ENCODE peak calls at places on chromosomes 1 and 21, in six cellular contexts. C is astrocyte of the spinal cord, L is astrocyte, B is PC-9, U is psoas muscle, Z is fibroblast of pulmonary artery. M is an unnamed sample.

GRCh38 chr1:164470996-164471395 is 88.0 kb upstream of the PBX1 start:
- DNase-seq in L (no peak), C (no peak), U (no peak), B (no peak), Z (no peak), M (peak; percentile 34)

GRCh38 chr1:31439276-31439675 is 26.3 kb downstream of the SERINC2 start:
- DNase-seq in Z (no peak), B (no peak), C (no peak), U (no peak), L (no peak), M (no peak)

GRCh38 chr1:7827134-7827955 is 25.5 kb downstream of the UTS2 start:
- DNase-seq in B (no peak), C (no peak), Z (peak; percentile 29), L (no peak), U (no peak), M (no peak)

GRCh38 chr1:15992187-15992553 is 11.9 kb upstream of the SRARP start:
- DNase-seq in L (no peak), U (no peak), C (no peak), B (no peak), Z (no peak), M (no peak)

GRCh38 chr1:231590453-231591198 is 36.0 kb upstream of the DISC1 start:
- DNase-seq in C (peak; percentile 76), U (peak; percentile 36), B (peak; percentile 34), Z (peak; percentile 82), L (peak; percentile 56), M (peak; percentile 64)

GRCh38 chr1:15706751-15707150 is 22.6 kb downstream of the PLEKHM2 start:
- DNase-seq in U (no peak), L (no peak), Z (no peak), C (no peak), B (no peak), M (no peak)

GRCh38 chr21:21030311-21030710 is 32.1 kb downstream of the NCAM2 start:
- DNase-seq in Z (no peak), C (no peak), L (no peak), U (no peak), B (no peak), M (no peak)

GRCh38 chr1:203140743-203141520 is 13.4 kb downstream of the ADORA1 start:
- DNase-seq in U (no peak), Z (no peak), B (no peak), C (no peak), L (no peak), M (no peak)

GRCh38 chr1:32761253-32761877 is 55.8 kb downstream of the YARS1 start:
- DNase-seq in C (peak; percentile 57), B (peak; percentile 84), L (peak; percentile 87), U (peak; percentile 58), Z (peak; percentile 84), M (peak; percentile 84)

GRCh38 chr1:56326056-56326455 is 253.3 kb downstream of the PLPP3 start:
- DNase-seq in C (peak; percentile 47), L (peak; percentile 29), U (no peak), B (peak; percentile 10), Z (peak; percentile 16), M (no peak)

GRCh38 chr1:203692565-203693470 is 66.2 kb downstream of the ATP2B4 start:
- DNase-seq in Z (peak; percentile 95), B (peak; percentile 80), L (peak; percentile 96), C (peak; percentile 97), U (peak; percentile 85), M (peak; percentile 95)

GRCh38 chr1:113684153-113684541 is 75.1 kb downstream of the PHTF1 start:
- DNase-seq in C (peak; percentile 35), Z (peak; percentile 54), L (no peak), U (peak; percentile 57), B (no peak), M (no peak)

GRCh38 chr1:191707288-191707687 is 451.0 kb upstream of the RGS18 start:
- DNase-seq in Z (peak; percentile 25), L (peak; percentile 31), U (no peak), C (peak; percentile 5), B (no peak), M (no peak)

GRCh38 chr1:112674440-112674985 is at the start of gene MOV10:
- DNase-seq in L (peak; percentile 64), C (peak; percentile 75), B (peak; percentile 69), Z (peak; percentile 76), U (peak; percentile 75), M (peak; percentile 59)

GRCh38 chr1:223209293-223209898 is 66.3 kb upstream of the TLR5 start:
- DNase-seq in L (peak; percentile 58), B (no peak), U (no peak), C (no peak), Z (no peak), M (no peak)

GRCh38 chr1:27633298-27633610 is 1.7 kb downstream of the FGR start:
- DNase-seq in U (no peak), Z (no peak), L (no peak), B (no peak), C (no peak), M (no peak)

GRCh38 chr1:58308206-58308605 is 238.3 kb downstream of the OMA1 start:
- DNase-seq in Z (no peak), B (no peak), U (no peak), C (no peak), L (no peak), M (no peak)

GRCh38 chr1:27600500-27601175 is 3.3 kb downstream of the AHDC1 start:
- DNase-seq in C (no peak), B (no peak), L (no peak), Z (peak; percentile 58), U (no peak), M (no peak)

GRCh38 chr1:61935516-61935915 is 193.2 kb downstream of the PATJ start:
- DNase-seq in Z (no peak), U (no peak), L (no peak), C (no peak), B (no peak), M (no peak)

GRCh38 chr1:166089804-166090203 is 77.0 kb downstream of the FAM78B start:
- DNase-seq in C (no peak), L (no peak), U (no peak), B (no peak), Z (no peak), M (no peak)

GRCh38 chr1:156177918-156178654 is 15.8 kb upstream of the SLC25A44 start:
- DNase-seq in C (no peak), Z (no peak), U (no peak), L (no peak), B (no peak), M (no peak)

GRCh38 chr1:239912471-239912870 is 179.2 kb upstream of the FMN2 start:
- DNase-seq in B (no peak), L (no peak), C (peak; percentile 4), Z (no peak), U (no peak), M (peak; percentile 16)

GRCh38 chr1:31625561-31626272 is 8.2 kb downstream of the HCRTR1 start:
- DNase-seq in L (peak; percentile 68), U (no peak), C (peak; percentile 64), Z (peak; percentile 36), B (no peak), M (peak; percentile 55)

GRCh38 chr1:201903135-201903534 is 14.4 kb downstream of the SHISA4 start:
- DNase-seq in Z (peak; percentile 47), L (peak; percentile 50), C (no peak), U (peak; percentile 46), B (peak; percentile 16), M (no peak)

GRCh38 chr1:70828177-70828576 is 219.4 kb downstream of the PTGER3 start:
- DNase-seq in Z (no peak), U (no peak), L (no peak), C (no peak), B (no peak), M (no peak)

GRCh38 chr1:160795951-160796383 is at the start of gene LY9:
- DNase-seq in B (no peak), C (no peak), L (no peak), Z (no peak), U (no peak), M (no peak)

DNA sequence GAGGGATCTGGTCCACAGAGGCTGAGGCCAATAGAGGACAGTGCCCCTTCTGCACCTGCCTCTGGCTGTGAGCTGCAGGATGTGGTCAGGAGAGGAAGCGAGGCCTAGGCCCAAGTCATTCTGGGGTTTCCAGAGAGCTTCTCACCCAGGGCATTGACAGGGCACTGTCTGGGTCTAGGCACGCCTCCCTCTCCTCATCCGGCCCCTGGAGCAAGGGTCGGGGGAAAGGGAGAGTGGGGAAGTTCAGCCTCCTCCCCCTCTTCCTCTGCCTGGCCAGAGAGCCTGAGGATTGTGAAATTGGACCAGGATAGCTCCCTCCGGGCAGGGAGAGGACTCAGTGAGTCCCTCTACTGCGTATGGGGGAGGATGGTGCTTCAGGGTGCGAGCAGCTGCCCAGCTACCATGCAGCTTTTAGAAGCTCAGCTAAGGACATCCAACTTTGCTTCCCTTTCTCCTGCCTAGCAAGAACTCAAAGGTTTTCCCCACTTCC is 6.3 kb upstream of the INAVA start:
- DNase-seq in L (no peak), B (no peak), U (no peak), C (no peak), Z (peak; percentile 24), M (no peak)
- H3K4me3 ChIP-seq in L (no peak overlapping the region), B (no peak overlapping the region), U (no peak overlapping the region), C (no peak overlapping the region), Z (no peak overlapping the region), M (no peak overlapping the region)

GRCh38 chr1:205858141-205858961 is 8.4 kb upstream of the PM20D1 start:
- DNase-seq in L (no peak), B (no peak), C (no peak), U (no peak), Z (no peak), M (no peak)
- H3K4me3 ChIP-seq in L (no peak overlapping the region), B (no peak overlapping the region), C (no peak overlapping the region), U (no peak overlapping the region), Z (no peak overlapping the region), M (no peak overlapping the region)

DNA sequence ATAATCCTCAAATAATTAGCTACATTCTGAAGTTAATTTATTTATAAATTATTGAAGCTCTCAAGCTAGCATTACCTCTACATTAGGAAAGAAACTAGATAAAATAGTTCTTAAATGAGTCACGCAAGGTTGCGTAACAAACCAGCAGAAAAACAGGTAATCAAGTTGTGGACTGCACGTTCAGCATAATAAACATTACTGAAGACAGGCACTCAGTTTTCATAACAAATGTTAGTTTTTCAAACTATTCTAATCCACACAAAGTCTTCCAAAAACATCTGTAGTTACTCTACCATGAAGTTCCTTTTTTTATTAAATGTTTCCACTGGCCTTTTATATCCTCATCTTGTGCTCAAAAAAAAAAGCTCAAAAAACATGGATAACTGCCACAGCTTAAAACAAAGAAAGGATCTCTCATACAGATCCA is 1.3 kb downstream of the TOR1AIP2 start:
- DNase-seq in L (peak; percentile 47), B (peak; percentile 15), C (peak; percentile 39), Z (peak; percentile 67), U (no peak), M (no peak)
- H3K4me3 ChIP-seq in L (peak overlapping the region; percentile 80), B (peak overlapping the region; percentile 89), C (peak overlapping the region; percentile 91), Z (peak overlapping the region; percentile 82), U (peak overlapping the region; percentile 79), M (peak overlapping the region; percentile 86)

DNA sequence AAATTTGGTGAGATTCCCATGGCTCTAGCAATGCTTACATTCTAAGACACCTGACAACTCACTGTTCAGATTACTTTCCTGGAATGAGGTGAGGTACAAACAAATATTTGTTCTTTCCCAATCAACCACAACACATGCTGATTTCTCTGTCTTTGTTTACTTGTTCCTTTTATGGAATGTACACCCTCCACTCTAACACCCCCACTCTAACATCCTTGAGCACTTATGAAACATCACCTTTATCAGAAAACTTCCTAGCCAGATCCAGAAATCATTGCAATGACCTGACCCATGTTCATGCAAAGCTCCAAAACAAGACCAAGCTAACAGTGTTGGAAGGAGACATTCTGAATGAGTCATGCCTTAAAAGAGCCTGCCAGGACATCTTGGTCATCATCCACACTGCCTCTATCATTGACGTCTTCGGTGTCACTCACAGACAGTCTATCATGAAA is 35.5 kb downstream of the HSD3B1 start:
- DNase-seq in U (no peak), Z (peak; percentile 62), C (no peak), B (no peak), L (peak; percentile 7), M (no peak)
- H3K4me3 ChIP-seq in U (no peak overlapping the region), Z (no peak overlapping the region), C (no peak overlapping the region), B (no peak overlapping the region), L (no peak overlapping the region), M (no peak overlapping the region)

GRCh38 chr1:211328084-211328694 is 1.6 kb downstream of the TRAF5 start:
- DNase-seq in Z (no peak), C (no peak), L (no peak), U (no peak), B (no peak), M (no peak)
- H3K4me3 ChIP-seq in Z (peak overlapping the region; percentile 77), C (no peak overlapping the region), L (no peak overlapping the region), U (peak overlapping the region; percentile 78), B (peak overlapping the region; percentile 72), M (no peak overlapping the region)